ENCODE peak calls at places on chromosomes 16 and 17, in six cellular contexts. I is CD8-positive, alpha-beta T cell; J is HepG2; X is fibroblast of mammary gland; D is Peyer's patch; W is fibroblast of the aortic adventitia. L is an unnamed sample.

GRCh38 chr16:67284699-67285646 is 5.6 kb downstream of the PLEKHG4 start:
- DNase-seq in I (no peak), J (peak; percentile 54), X (peak; percentile 18), D (peak; percentile 57), W (no peak), L (peak; percentile 48)

GRCh38 chr16:69150146-69150865 is 17.9 kb downstream of the UTP4 start:
- DNase-seq in I (peak; percentile 60), J (peak; percentile 68), X (peak; percentile 86), D (peak; percentile 82), W (peak; percentile 88), L (peak; percentile 95)

GRCh38 chr16:59545666-59546065 is 811.5 kb upstream of the GOT2 start:
- DNase-seq in I (no peak), J (no peak), X (no peak), D (no peak), W (no peak), L (no peak)

GRCh38 chr17:44971776-44972483 is 3.8 kb upstream of the C1QL1 start:
- DNase-seq in I (no peak), J (no peak), X (peak; percentile 68), D (no peak), W (no peak), L (peak; percentile 12)

GRCh38 chr16:23269248-23270091 is 32.6 kb upstream of the SCNN1B start:
- DNase-seq in I (no peak), J (peak; percentile 29), X (no peak), D (no peak), W (peak; percentile 2), L (no peak)

GRCh38 chr16:10625595-10626357 is 45.4 kb upstream of the EMP2 start:
- DNase-seq in I (no peak), J (peak; percentile 67), X (peak; percentile 53), D (no peak), W (peak; percentile 10), L (no peak)

GRCh38 chr17:2405247-2405926 is 4.5 kb upstream of the MNT start:
- DNase-seq in I (no peak), J (no peak), X (peak; percentile 97), D (no peak), W (peak; percentile 91), L (peak; percentile 85)

GRCh38 chr16:10870808-10871156 is 6.2 kb upstream of the CIITA start:
- DNase-seq in I (no peak), J (no peak), X (no peak), D (no peak), W (no peak), L (no peak)

GRCh38 chr17:36936455-36936934 is 780 bp upstream of the LHX1 start:
- DNase-seq in I (no peak), J (no peak), X (no peak), D (no peak), W (no peak), L (no peak)

GRCh38 chr16:42069-42457 is 11.3 kb downstream of the POLR3K start:
- DNase-seq in I (no peak), J (no peak), X (peak; percentile 5), D (no peak), W (no peak), L (no peak)

GRCh38 chr16:78775161-78775561 is 675.7 kb downstream of the WWOX start:
- DNase-seq in I (no peak), J (no peak), X (peak; percentile 6), D (no peak), W (no peak), L (no peak)

GRCh38 chr17:27577124-27577761 is 53.7 kb upstream of the LGALS9 start:
- DNase-seq in I (no peak), J (no peak), X (peak; percentile 62), D (no peak), W (peak; percentile 77), L (peak; percentile 56)

GRCh38 chr17:61904094-61904710 is 23.6 kb downstream of the INTS2 start:
- DNase-seq in I (no peak), J (no peak), X (no peak), D (peak; percentile 76), W (no peak), L (no peak)

GRCh38 chr16:79698341-79698753 is 97.8 kb upstream of the MAF start:
- DNase-seq in I (no peak), J (no peak), X (peak; percentile 61), D (no peak), W (peak; percentile 69), L (peak; percentile 6)

GRCh38 chr17:49254066-49254465 is 23.5 kb upstream of the PHOSPHO1 start:
- DNase-seq in I (no peak), J (no peak), X (no peak), D (no peak), W (no peak), L (no peak)

GRCh38 chr17:73924083-73924482 is 279.4 kb upstream of the RPL38 start:
- DNase-seq in I (no peak), J (no peak), X (no peak), D (no peak), W (no peak), L (no peak)

GRCh38 chr16:84976644-84977400 is 34.5 kb downstream of the ZDHHC7 start:
- DNase-seq in I (no peak), J (peak; percentile 97), X (no peak), D (no peak), W (no peak), L (no peak)

GRCh38 chr16:17031484-17032268 is 439.1 kb downstream of the XYLT1 start:
- DNase-seq in I (no peak), J (no peak), X (no peak), D (no peak), W (no peak), L (no peak)

DNA sequence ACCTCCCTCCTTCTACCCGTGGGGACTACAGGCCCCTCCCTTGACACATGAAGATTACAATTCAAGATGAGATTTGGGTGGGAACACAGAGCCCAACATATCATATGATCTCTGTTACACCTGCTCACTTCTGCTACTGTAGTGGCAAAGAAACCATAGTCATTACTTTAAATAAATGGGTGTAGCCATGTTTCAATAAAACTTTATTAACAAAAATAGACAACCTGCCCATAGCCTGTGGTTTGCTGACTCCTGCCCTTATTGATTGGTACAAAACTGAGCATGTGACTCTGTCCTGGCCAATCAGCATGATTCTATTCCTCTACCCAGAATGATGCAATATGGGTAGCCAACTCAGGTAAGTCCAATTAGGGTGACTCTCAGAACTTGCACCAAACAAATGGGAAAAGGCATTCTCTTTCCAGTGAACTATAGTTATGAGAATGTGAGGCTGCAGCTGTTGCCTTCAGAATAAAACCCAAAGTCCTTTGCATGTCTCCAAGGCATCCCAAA is 15.7 kb upstream of the ERCC4 start:
- DNase-seq in I (no peak), J (no peak), X (no peak), D (no peak), W (no peak), L (no peak)
- H3K4me3 ChIP-seq in I (no peak overlapping the region), J (no peak overlapping the region), X (no peak overlapping the region), D (no peak overlapping the region), W (no peak overlapping the region), L (no peak overlapping the region)

DNA sequence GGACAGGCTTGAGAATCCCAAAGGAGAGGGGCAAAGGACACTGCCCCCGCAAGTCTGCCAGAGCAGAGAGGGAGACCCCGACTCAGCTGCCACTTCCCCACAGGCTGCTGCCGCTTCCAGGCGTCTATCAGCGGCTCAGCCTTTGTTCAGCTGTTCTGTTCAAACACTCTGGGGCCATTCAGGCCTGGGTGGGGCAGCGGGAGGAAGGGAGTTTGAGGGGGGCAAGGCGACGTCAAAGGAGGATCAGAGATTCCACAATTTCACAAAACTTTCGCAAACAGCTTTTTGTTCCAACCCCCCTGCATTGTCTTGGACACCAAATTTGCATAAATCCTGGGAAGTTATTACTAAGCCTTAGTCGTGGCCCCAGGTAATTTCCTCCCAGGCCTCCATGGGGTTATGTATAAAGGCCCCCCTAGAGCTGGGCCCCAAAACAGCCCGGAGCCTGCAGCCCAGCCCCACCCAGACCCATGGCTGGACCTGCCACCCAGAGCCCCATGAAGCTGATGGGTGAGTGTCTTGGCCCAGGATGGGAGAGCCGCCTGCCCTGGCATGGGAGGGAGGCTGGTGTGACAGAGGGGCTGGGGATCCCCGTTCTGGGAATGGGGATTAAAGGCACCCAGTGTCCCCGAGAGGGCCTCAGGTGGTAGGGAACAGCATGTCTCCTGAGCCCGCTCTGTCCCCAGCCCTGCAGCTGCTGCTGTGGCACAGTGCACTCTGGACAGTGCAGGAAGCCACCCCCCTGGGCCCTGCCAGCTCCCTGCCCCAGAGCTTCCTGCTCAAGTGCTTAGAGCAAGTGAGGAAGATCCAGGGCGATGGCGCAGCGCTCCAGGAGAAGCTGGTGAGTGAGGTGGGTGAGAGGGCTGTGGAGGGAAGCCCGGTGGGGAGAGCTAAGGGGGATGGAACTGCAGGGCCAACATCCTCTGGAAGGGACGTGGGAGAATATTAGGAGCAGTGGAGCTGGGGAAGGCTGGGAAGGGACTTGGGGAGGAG is at the start of gene CSF3:
- DNase-seq in I (no peak), J (peak; percentile 51), X (peak; percentile 70), D (peak; percentile 62), W (peak; percentile 37), L (no peak)
- H3K4me3 ChIP-seq in I (no peak within 1 kb of the TSS), J (peak within 1 kb of the TSS; percentile 24), X (peak within 1 kb of the TSS; percentile 31), D (no peak within 1 kb of the TSS), W (no peak within 1 kb of the TSS), L (no peak within 1 kb of the TSS)

GRCh38 chr17:42457107-42457787 is 1.4 kb upstream of the ATP6V0A1 start:
- DNase-seq in I (no peak), J (no peak), X (no peak), D (no peak), W (no peak), L (peak; percentile 11)

GRCh38 chr17:42459256-42459982 is 741 bp downstream of the ATP6V0A1 start:
- DNase-seq in I (no peak), J (peak; percentile 65), X (peak; percentile 74), D (peak; percentile 79), W (peak; percentile 67), L (peak; percentile 77)

GRCh38 chr17:42458497-42459255 is at the start of gene ATP6V0A1:
- DNase-seq in I (peak; percentile 86), J (peak; percentile 84), X (peak; percentile 81), D (peak; percentile 98), W (peak; percentile 79), L (peak; percentile 96)

GRCh38 chr17:42459983-42460300 is 1.3 kb downstream of the ATP6V0A1 start:
- DNase-seq in I (no peak), J (no peak), X (peak; percentile 62), D (no peak), W (peak; percentile 72), L (peak; percentile 78)

DNA sequence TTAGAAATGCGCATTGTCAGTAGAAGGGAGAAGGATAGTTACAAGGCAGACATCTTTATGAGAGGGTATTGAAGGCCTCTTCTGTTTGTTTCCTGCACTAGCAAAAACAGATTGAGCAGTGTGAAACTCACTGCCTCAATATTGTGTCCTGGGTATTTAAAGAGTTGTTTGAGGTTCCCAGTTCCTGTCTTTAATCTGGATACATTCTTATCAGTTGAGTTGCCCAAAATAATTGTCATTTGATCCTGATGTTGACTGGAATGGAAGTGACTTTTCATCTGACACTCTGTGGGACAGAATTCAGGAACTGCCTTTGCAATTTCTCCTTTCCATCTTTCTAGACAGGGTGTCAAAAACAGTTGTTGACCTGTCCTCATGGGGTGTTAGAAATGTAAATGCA is 1.7 kb downstream of the ATP6V0A1 start:
- DNase-seq in I (no peak), J (no peak), X (no peak), D (no peak), W (no peak), L (peak; percentile 30)
- H3K4me3 ChIP-seq in I (no peak overlapping the region), J (peak overlapping the region; percentile 93), X (peak overlapping the region; percentile 95), D (no peak overlapping the region), W (peak overlapping the region; percentile 88), L (peak overlapping the region; percentile 98)

GRCh38 chr17:17562145-17562529 is 29.4 kb downstream of the PEMT start:
- DNase-seq in I (no peak), J (no peak), X (no peak), D (no peak), W (no peak), L (no peak)
- H3K4me3 ChIP-seq in I (no peak overlapping the region), J (no peak overlapping the region), X (no peak overlapping the region), D (no peak overlapping the region), W (no peak overlapping the region), L (no peak overlapping the region)

L was measured in adipocyte.